ENCODE peak calls at places on chromosomes 1 and 21, in ten cellular contexts. G is NCI-H510A; K is stimulated activated CD8-positive, alpha-beta memory T cell treated with anti-CD3 and anti-CD28 coated beads, Interleukin-4, amount 100 ng/mL, for 4 hours; H is MV-4-11; E is NCI-H460; U is NCI-H446; B is GM04503; T is OCI-LY7; V is type B pancreatic cell; S is mesendoderm. F is an unnamed sample.

GRCh38 chr1:61282387-61282786 is 200.0 kb downstream of the NFIA start:
- DNase-seq in G (no peak), E (no peak), K (no peak), S (no peak), H (no peak), U (no peak), B (no peak), V (no peak), T (no peak), F (no peak)

GRCh38 chr1:2230781-2231666 is 2.9 kb downstream of the SKI start:
- DNase-seq in K (no peak), G (no peak), E (no peak), H (no peak), S (no peak), B (no peak), V (peak; percentile 68), U (no peak), T (no peak), F (no peak)

GRCh38 chr1:54278941-54279422 is 79.0 kb downstream of the MRPL37 start:
- DNase-seq in E (no peak), U (no peak), H (no peak), S (no peak), B (peak; percentile 66), T (no peak), V (no peak), G (no peak), K (no peak), F (no peak)

GRCh38 chr1:160085686-160086089 is 4.3 kb downstream of the KCNJ9 start:
- DNase-seq in B (no peak), S (peak; percentile 90), K (peak; percentile 47), U (peak; percentile 39), E (peak; percentile 78), V (peak; percentile 84), H (peak; percentile 65), T (peak; percentile 75), G (peak; percentile 47), F (no peak)

GRCh38 chr1:21149862-21150432 is 26.8 kb downstream of the EIF4G3 start:
- DNase-seq in U (no peak), G (no peak), B (peak; percentile 96), V (no peak), T (no peak), H (peak; percentile 24), K (no peak), S (peak; percentile 94), E (peak; percentile 38), F (peak; percentile 70)

GRCh38 chr1:18927654-18928272 is 25.4 kb upstream of the ALDH4A1 start:
- DNase-seq in T (peak; percentile 43), V (no peak), G (no peak), E (no peak), K (no peak), U (no peak), H (peak; percentile 66), S (no peak), B (no peak), F (no peak)

GRCh38 chr1:225872075-225872430 is 10.1 kb downstream of the TMEM63A start:
- DNase-seq in K (no peak), E (no peak), B (no peak), H (no peak), S (no peak), G (no peak), V (no peak), U (no peak), T (no peak), F (no peak)

GRCh38 chr1:117660266-117660973 is 54.6 kb downstream of the TENT5C start:
- DNase-seq in G (no peak), B (no peak), U (no peak), K (no peak), T (no peak), E (no peak), S (no peak), V (no peak), H (no peak), F (no peak)

GRCh38 chr1:47611992-47612391 is 174.1 kb downstream of the FOXD2 start:
- DNase-seq in S (no peak), H (no peak), V (peak; percentile 25), B (no peak), K (no peak), G (no peak), E (no peak), T (no peak), U (no peak), F (no peak)

GRCh38 chr21:15617968-15618367 is 111.8 kb upstream of the USP25 start:
- DNase-seq in V (no peak), U (no peak), K (no peak), S (peak; percentile 25), H (no peak), B (peak; percentile 56), G (no peak), E (no peak), T (no peak), F (no peak)

GRCh38 chr1:47388548-47389238 is 27.4 kb upstream of the FOXE3 start:
- DNase-seq in K (no peak), V (no peak), E (peak; percentile 53), B (no peak), S (peak; percentile 73), G (peak; percentile 16), U (peak; percentile 37), T (peak; percentile 69), H (peak; percentile 54), F (no peak)

GRCh38 chr1:84370266-84370665 is 28.0 kb upstream of the DNASE2B start:
- DNase-seq in H (no peak), T (no peak), V (no peak), E (no peak), S (no peak), B (no peak), G (no peak), K (no peak), U (no peak), F (no peak)

GRCh38 chr1:112957133-112957812 is 1.3 kb upstream of the SLC16A1 start:
- DNase-seq in S (peak; percentile 89), B (peak; percentile 87), G (peak; percentile 40), E (peak; percentile 68), U (peak; percentile 78), V (no peak), T (peak; percentile 89), K (no peak), H (peak; percentile 24), F (peak; percentile 68)

GRCh38 chr21:39788383-39788782 is 43.4 kb downstream of the IGSF5 start:
- DNase-seq in E (peak; percentile 31), H (no peak), V (peak; percentile 88), U (peak; percentile 1), S (peak; percentile 86), B (peak; percentile 8), G (peak; percentile 57), T (no peak), K (no peak), F (no peak)

GRCh38 chr21:43801006-43801783 is 11.8 kb downstream of the RRP1 start:
- DNase-seq in E (no peak), T (no peak), S (no peak), B (no peak), K (no peak), U (no peak), H (no peak), G (no peak), V (no peak), F (no peak)

GRCh38 chr1:32337855-32338636 is 2.0 kb upstream of the MARCKSL1 start:
- DNase-seq in G (no peak), V (no peak), H (peak; percentile 92), S (no peak), B (no peak), U (no peak), K (no peak), E (no peak), T (no peak), F (no peak)

GRCh38 chr1:240126821-240127220 is 35.1 kb downstream of the FMN2 start:
- DNase-seq in K (no peak), G (no peak), E (no peak), T (no peak), S (no peak), B (no peak), V (no peak), U (no peak), H (no peak), F (no peak)

GRCh38 chr1:43705334-43705733 is 2.0 kb upstream of the ST3GAL3 start:
- DNase-seq in S (no peak), E (no peak), U (no peak), G (no peak), H (no peak), K (no peak), B (no peak), T (peak; percentile 7), V (no peak), F (no peak)

GRCh38 chr21:31347435-31348032 is 3.5 kb upstream of the TIAM1 start:
- DNase-seq in K (no peak), E (peak; percentile 34), T (peak; percentile 35), B (no peak), U (no peak), S (no peak), H (no peak), V (no peak), G (no peak), F (no peak)

GRCh38 chr1:222028151-222028550 is 286.3 kb upstream of the DUSP10 start:
- DNase-seq in U (no peak), T (no peak), K (no peak), H (no peak), S (peak; percentile 84), E (no peak), G (no peak), B (no peak), V (no peak), F (no peak)

GRCh38 chr21:41411449-41412089 is 14.5 kb upstream of the MX1 start:
- DNase-seq in U (no peak), S (peak; percentile 64), G (no peak), K (no peak), H (peak; percentile 14), T (peak; percentile 43), B (no peak), V (no peak), E (no peak), F (no peak)

GRCh38 chr1:178465011-178465410 is 31.8 kb downstream of the CLEC20A start:
- DNase-seq in E (no peak), U (no peak), V (no peak), T (no peak), S (no peak), H (no peak), B (peak; percentile 21), G (no peak), K (no peak), F (no peak)

GRCh38 chr1:116273042-116273783 is 99.8 kb upstream of the ATP1A1 start:
- DNase-seq in V (no peak), T (no peak), S (no peak), H (no peak), B (no peak), K (no peak), E (no peak), G (no peak), U (peak; percentile 19), F (no peak)

GRCh38 chr1:50218344-50218743 is 109.6 kb downstream of the ELAVL4 start:
- DNase-seq in G (no peak), U (no peak), H (no peak), T (no peak), E (no peak), S (no peak), V (no peak), K (no peak), B (no peak), F (no peak)

GRCh38 chr1:99163671-99164070 is 100.6 kb upstream of the PLPPR4 start:
- DNase-seq in E (no peak), U (no peak), K (no peak), S (no peak), H (no peak), G (no peak), B (no peak), V (no peak), T (no peak), F (no peak)

GRCh38 chr1:171142451-171143121 is 42.5 kb upstream of the FMO2 start:
- DNase-seq in B (peak; percentile 47), K (no peak), T (no peak), H (no peak), V (no peak), E (no peak), U (no peak), G (peak; percentile 40), S (no peak), F (peak; percentile 67)

GRCh38 chr1:227934476-227935313 is 13.0 kb downstream of the WNT9A start:
- DNase-seq in K (peak; percentile 22), T (no peak), G (no peak), H (peak; percentile 84), S (peak; percentile 75), U (no peak), V (no peak), B (peak; percentile 56), E (peak; percentile 68), F (no peak)

GRCh38 chr1:47411441-47411840 is 4.6 kb upstream of the FOXE3 start:
- DNase-seq in V (no peak), E (no peak), G (no peak), K (no peak), U (no peak), H (peak; percentile 63), T (no peak), S (no peak), B (no peak), F (no peak)

F was measured in AG09319.